ENCODE peak calls at places on chromosomes 13 and 19, in six cellular contexts. A is dorsolateral prefrontal cortex; Z is glutamatergic neuron; H is stimulated activated CD4-positive, alpha-beta T cell treated with anti-CD3 and anti-CD28 coated beads, Interleukin-1b, Interleukin-23, amount 100 ng/mL, for 24 hours; C is thyroid gland; L is heart right ventricle. D is an unnamed sample.

GRCh38 chr19:8367327-8368001 is 3.5 kb downstream of the ANGPTL4 start:
- DNase-seq in A (peak; percentile 77), Z (peak; percentile 31), H (no peak), C (peak; percentile 86), L (peak; percentile 90), D (no peak)

GRCh38 chr19:18319591-18320135 is 3.2 kb downstream of the LSM4 start:
- DNase-seq in A (no peak), Z (no peak), H (no peak), C (no peak), L (no peak), D (no peak)

GRCh38 chr13:80783926-80784325 is 443.0 kb upstream of the SPRY2 start:
- DNase-seq in A (no peak), Z (no peak), H (no peak), C (peak; percentile 32), L (peak; percentile 6), D (no peak)

GRCh38 chr19:1847684-1848398 is 442 bp downstream of the REXO1 start:
- DNase-seq in A (no peak), Z (peak; percentile 76), H (no peak), C (peak; percentile 11), L (no peak), D (no peak)

GRCh38 chr19:29390742-29391141 is 135.1 kb upstream of the VSTM2B start:
- DNase-seq in A (no peak), Z (no peak), H (no peak), C (no peak), L (no peak), D (no peak)

GRCh38 chr13:74114202-74114601 is 20.0 kb downstream of the KLF12 start:
- DNase-seq in A (no peak), Z (no peak), H (no peak), C (no peak), L (no peak), D (no peak)

GRCh38 chr13:41835871-41836270 is 125.0 kb downstream of the VWA8 start:
- DNase-seq in A (no peak), Z (no peak), H (no peak), C (no peak), L (no peak), D (no peak)

GRCh38 chr19:50695251-50696064 is 24.1 kb downstream of the SHANK1 start:
- DNase-seq in A (no peak), Z (peak; percentile 67), H (no peak), C (peak; percentile 9), L (no peak), D (no peak)

GRCh38 chr19:8596168-8596567 is 14.3 kb downstream of the ADAMTS10 start:
- DNase-seq in A (no peak), Z (no peak), H (no peak), C (no peak), L (no peak), D (no peak)

GRCh38 chr13:97194473-97194872 is 27.7 kb upstream of the MBNL2 start:
- DNase-seq in A (no peak), Z (no peak), H (no peak), C (no peak), L (no peak), D (no peak)

GRCh38 chr13:26813626-26814348 is 53.2 kb upstream of the GPR12 start:
- DNase-seq in A (no peak), Z (no peak), H (no peak), C (no peak), L (no peak), D (no peak)

GRCh38 chr19:44071824-44072542 is at the start of gene ZNF284:
- DNase-seq in A (peak; percentile 87), Z (peak; percentile 87), H (peak; percentile 75), C (peak; percentile 82), L (peak; percentile 91), D (peak; percentile 64)

GRCh38 chr19:31527443-31527842 is 178.2 kb upstream of the TSHZ3 start:
- DNase-seq in A (no peak), Z (no peak), H (no peak), C (no peak), L (no peak), D (no peak)

GRCh38 chr13:38463047-38463446 is 113.4 kb downstream of the UFM1 start:
- DNase-seq in A (no peak), Z (no peak), H (no peak), C (no peak), L (no peak), D (no peak)

GRCh38 chr19:20611866-20612265 is 46.3 kb upstream of the ZNF737 start:
- DNase-seq in A (no peak), Z (no peak), H (no peak), C (peak; percentile 10), L (no peak), D (no peak)

GRCh38 chr13:21837841-21838551 is 167.1 kb downstream of the FGF9 start:
- DNase-seq in A (no peak), Z (no peak), H (no peak), C (no peak), L (no peak), D (no peak)

GRCh38 chr13:114131581-114132418 is 623 bp downstream of the RASA3 start:
- DNase-seq in A (no peak), Z (no peak), H (no peak), C (peak; percentile 44), L (no peak), D (no peak)

GRCh38 chr19:49932041-49932451 is 2.7 kb upstream of the NUP62 start:
- DNase-seq in A (no peak), Z (no peak), H (no peak), C (no peak), L (no peak), D (no peak)

GRCh38 chr13:66513728-66514127 is 716.4 kb downstream of the PCDH9 start:
- DNase-seq in A (no peak), Z (no peak), H (no peak), C (no peak), L (no peak), D (no peak)

GRCh38 chr19:17281391-17282304 is at the start of gene ANKLE1:
- DNase-seq in A (no peak), Z (peak; percentile 78), H (no peak), C (no peak), L (no peak), D (no peak)

GRCh38 chr13:103996733-103997132 is 930.5 kb upstream of the SLC10A2 start:
- DNase-seq in A (no peak), Z (no peak), H (no peak), C (no peak), L (no peak), D (no peak)

GRCh38 chr19:7428651-7429113 is 60.2 kb downstream of the PEX11G start:
- DNase-seq in A (no peak), Z (no peak), H (no peak), C (no peak), L (no peak), D (no peak)